ENCODE peak calls at places on chromosomes 2 and 18, in four cellular contexts. F is H54; K is activated CD4-positive, alpha-beta T cell treated with anti-CD3 and anti-CD28 coated beads, Interleukin-2, amount 50 U/mL, for 24 hours; Z is cardiac muscle cell. U is an unnamed sample.

GRCh38 chr2:29753676-29754444 is 167.5 kb downstream of the ALK start:
- DNase-seq in F (no peak), K (no peak), Z (no peak), U (no peak)

GRCh38 chr18:42275138-42275535 is 320.1 kb downstream of the PIK3C3 start:
- DNase-seq in F (no peak), K (no peak), Z (no peak), U (no peak)

GRCh38 chr2:198017068-198017467 is 212.7 kb downstream of the PLCL1 start:
- DNase-seq in F (no peak), K (no peak), Z (no peak), U (no peak)

GRCh38 chr2:88764141-88764849 is 72.8 kb downstream of the RPIA start:
- DNase-seq in F (no peak), K (no peak), Z (no peak), U (no peak)

GRCh38 chr2:105641389-105641811 is 103.3 kb upstream of the NCK2 start:
- DNase-seq in F (no peak), K (no peak), Z (peak), U (no peak)

GRCh38 chr2:105888625-105889024 is 143.9 kb downstream of the NCK2 start:
- DNase-seq in F (no peak), K (no peak), Z (no peak), U (no peak)

GRCh38 chr2:200812122-200813022 is 662 bp downstream of the BZW1 start:
- DNase-seq in F (peak), K (peak), Z (peak), U (peak)

GRCh38 chr18:76821875-76822509 is 365 bp upstream of the ZNF236 start:
- DNase-seq in F (peak), K (peak), Z (peak), U (peak)

GRCh38 chr2:169732583-169733358 is 861 bp upstream of the KLHL23 start:
- DNase-seq in F (no peak), K (no peak), Z (no peak), U (no peak)

GRCh38 chr2:176935543-176936102 is 277.0 kb upstream of the HNRNPA3 start:
- DNase-seq in F (no peak), K (no peak), Z (no peak), U (no peak)

GRCh38 chr2:100921685-100922161 is 80.4 kb upstream of the RPL31 start:
- DNase-seq in F (no peak), K (no peak), Z (peak), U (no peak)

GRCh38 chr18:56233595-56233994 is 404.8 kb downstream of the TXNL1 start:
- DNase-seq in F (peak), K (no peak), Z (peak), U (no peak)

U was measured in 8988T.